ENCODE peak calls at places on chromosomes 2 and 18, in four cellular contexts. C is stimulated activated CD8-positive, alpha-beta memory T cell treated with anti-CD3 and anti-CD28 coated beads, Interleukin-4, amount 100 ng/mL, for 48 hours; M is NB4; A is activated CD4-positive, alpha-beta T cell treated with anti-CD3 and anti-CD28 coated beads, Interleukin-2, amount 50 U/mL, for 1 hour. H is an unnamed sample.

GRCh38 chr2:128180031-128180430 is 89.0 kb downstream of the UGGT1 start:
- DNase-seq in C (no peak), A (no peak), M (no peak), H (no peak)

GRCh38 chr2:74942263-74942662 is 16.2 kb upstream of the POLE4 start:
- DNase-seq in C (no peak), M (no peak), A (no peak), H (no peak)

GRCh38 chr18:22900558-22901183 is 32.5 kb upstream of the RBBP8 start:
- DNase-seq in A (no peak), M (no peak), C (no peak), H (no peak)

GRCh38 chr2:216279459-216279858 is 92.8 kb downstream of the MARCHF4 start:
- DNase-seq in M (no peak), A (no peak), C (no peak), H (no peak)

GRCh38 chr2:221527759-221528444 is 44.2 kb downstream of the EPHA4 start:
- DNase-seq in C (no peak), A (peak; percentile 52), M (no peak), H (peak; percentile 40)

GRCh38 chr2:106098081-106098480 is 96.0 kb downstream of the UXS1 start:
- DNase-seq in C (peak; percentile 53), A (no peak), M (peak; percentile 45), H (no peak)

GRCh38 chr18:63439334-63439733 is 17.1 kb upstream of the VPS4B start:
- DNase-seq in M (peak; percentile 76), C (peak; percentile 48), A (peak; percentile 36), H (peak; percentile 57)

GRCh38 chr2:7707723-7708122 is 790.5 kb downstream of the RNF144A start:
- DNase-seq in C (no peak), M (no peak), A (no peak), H (no peak)

GRCh38 chr2:105143467-105144127 is 97.9 kb upstream of the GPR45 start:
- DNase-seq in M (no peak), A (peak; percentile 6), C (peak; percentile 66), H (no peak)

GRCh38 chr2:105714141-105714540 is 30.6 kb upstream of the NCK2 start:
- DNase-seq in M (no peak), C (no peak), A (no peak), H (no peak)

GRCh38 chr18:78519394-78520062 is 460.1 kb upstream of the SALL3 start:
- DNase-seq in A (no peak), C (no peak), M (no peak), H (no peak)

GRCh38 chr2:723761-724160 is 46.6 kb upstream of the TMEM18 start:
- DNase-seq in A (no peak), M (no peak), C (no peak), H (no peak)

GRCh38 chr2:180707867-180708205 is 272.6 kb upstream of the UBE2E3 start:
- DNase-seq in C (no peak), M (peak; percentile 38), A (no peak), H (no peak)

GRCh38 chr2:51093016-51093415 is 61.1 kb upstream of the NRXN1 start:
- DNase-seq in A (no peak), C (no peak), M (no peak), H (no peak)

GRCh38 chr2:135980450-135981080 is 4.9 kb downstream of the DARS1 start:
- DNase-seq in M (peak; percentile 40), C (no peak), A (no peak), H (no peak)

GRCh38 chr2:239326831-239327535 is 73.8 kb downstream of the HDAC4 start:
- DNase-seq in A (peak; percentile 72), M (peak; percentile 82), C (peak; percentile 78), H (peak; percentile 70)

GRCh38 chr2:163753721-163754120 is 17.9 kb upstream of the FIGN start:
- DNase-seq in A (no peak), M (no peak), C (no peak), H (no peak)

GRCh38 chr2:240095556-240096523 is 40.3 kb downstream of the COPS9 start:
- DNase-seq in C (no peak), M (no peak), A (no peak), H (no peak)

GRCh38 chr2:9807056-9807455 is 36.2 kb upstream of the TAF1B start:
- DNase-seq in A (no peak), M (no peak), C (no peak), H (no peak)

GRCh38 chr2:12321017-12321641 is 395.6 kb upstream of the TRIB2 start:
- DNase-seq in C (no peak), A (no peak), M (peak; percentile 26), H (no peak)

GRCh38 chr18:59060540-59060939 is 79.1 kb upstream of the SEC11C start:
- DNase-seq in A (no peak), M (no peak), C (no peak), H (no peak)

GRCh38 chr2:117942551-117942950 is 71.3 kb downstream of the CCDC93 start:
- DNase-seq in A (no peak), C (no peak), M (no peak), H (no peak)

GRCh38 chr18:41955688-41956087 is 654 bp downstream of the PIK3C3 start:
- DNase-seq in A (no peak), M (peak; percentile 14), C (no peak), H (no peak)

GRCh38 chr2:32342811-32343210 is 14.0 kb upstream of the BIRC6 start:
- DNase-seq in C (no peak), A (no peak), M (no peak), H (no peak)

GRCh38 chr2:37871453-37872191 is 53.5 kb upstream of the RMDN2 start:
- DNase-seq in C (no peak), A (no peak), M (peak; percentile 48), H (no peak)

GRCh38 chr2:211055438-211055837 is 499.0 kb downstream of the CPS1 start:
- DNase-seq in M (peak; percentile 11), C (no peak), A (no peak), H (no peak)

GRCh38 chr2:130355181-130355577 is 677 bp upstream of the PTPN18 start:
- DNase-seq in A (no peak), C (no peak), M (no peak), H (no peak)

GRCh38 chr18:26574958-26575864 is 26.9 kb upstream of the KCTD1 start:
- DNase-seq in M (peak; percentile 27), C (peak; percentile 24), A (no peak), H (no peak)

GRCh38 chr2:45904267-45904921 is 252.9 kb downstream of the PRKCE start:
- DNase-seq in C (peak; percentile 38), A (no peak), M (no peak), H (no peak)

GRCh38 chr2:237298323-237299118 is 115.4 kb downstream of the COL6A3 start:
- DNase-seq in M (no peak), C (no peak), A (no peak), H (no peak)

GRCh38 chr2:162118166-162119031 is 33.6 kb downstream of the GCG start:
- DNase-seq in C (no peak), M (no peak), A (peak; percentile 0), H (no peak)

GRCh38 chr2:109005686-109006204 is 16.7 kb upstream of the EDAR start:
- DNase-seq in C (no peak), M (no peak), A (no peak), H (no peak)

GRCh38 chr2:37560863-37561614 is 110.4 kb downstream of the CDC42EP3 start:
- DNase-seq in A (no peak), C (no peak), M (peak; percentile 42), H (no peak)

GRCh38 chr18:44590976-44591375 is 89.7 kb upstream of the SETBP1 start:
- DNase-seq in A (no peak), M (no peak), C (no peak), H (no peak)

H was measured in CD4-positive, alpha-beta memory T cell.